ENCODE peak calls at places on chromosomes 12 and 14, in eight cellular contexts. Q is GM10248, K is mucosa of descending colon, G is choroid plexus epithelial cell, N is mesothelial cell of epicardium, M is tibial nerve, L is astrocyte of the spinal cord, V is kidney epithelial cell. Z is an unnamed sample.

GRCh38 chr12:64670039-64670438 is 59.7 kb downstream of the RASSF3 start:
- DNase-seq in Q (no peak), K (no peak), G (no peak), N (no peak), M (no peak), L (no peak), V (no peak), Z (no peak)

GRCh38 chr12:127052491-127053232 is 1214.3 kb upstream of the TMEM132C start:
- DNase-seq in Q (no peak), K (no peak), G (no peak), N (no peak), M (no peak), L (peak), V (no peak), Z (no peak)

GRCh38 chr14:91264151-91265150 is 19.9 kb upstream of the GPR68 start:
- DNase-seq in Q (no peak), K (peak), G (no peak), N (peak), M (no peak), L (no peak), V (no peak), Z (no peak)

GRCh38 chr12:5140190-5140589 is 96.5 kb downstream of the KCNA5 start:
- DNase-seq in Q (no peak), K (no peak), G (no peak), N (no peak), M (no peak), L (no peak), V (no peak), Z (no peak)

GRCh38 chr14:54667764-54668163 is 100.8 kb downstream of the SAMD4A start:
- DNase-seq in Q (no peak), K (no peak), G (no peak), N (no peak), M (no peak), L (no peak), V (no peak), Z (no peak)

GRCh38 chr14:23631702-23632460 is 4.3 kb upstream of the DHRS2 start:
- DNase-seq in Q (peak), K (peak), G (peak), N (peak), M (peak), L (peak), V (peak), Z (no peak)

GRCh38 chr12:132423251-132424117 is 66.5 kb upstream of the FBRSL1 start:
- DNase-seq in Q (no peak), K (no peak), G (no peak), N (no peak), M (no peak), L (no peak), V (no peak), Z (no peak)

GRCh38 chr12:75378354-75378753 is 12.5 kb upstream of the GLIPR1L2 start:
- DNase-seq in Q (no peak), K (no peak), G (peak), N (no peak), M (no peak), L (no peak), V (no peak), Z (no peak)

GRCh38 chr14:72822946-72823611 is 70.8 kb downstream of the DPF3 start:
- DNase-seq in Q (no peak), K (no peak), G (no peak), N (no peak), M (no peak), L (no peak), V (no peak), Z (no peak)

GRCh38 chr14:92340938-92341337 is 18.0 kb downstream of the SLC24A4 start:
- DNase-seq in Q (peak), K (no peak), G (no peak), N (no peak), M (no peak), L (no peak), V (no peak), Z (no peak)

GRCh38 chr12:109946505-109946904 is 46.4 kb downstream of the TCHP start:
- DNase-seq in Q (no peak), K (no peak), G (peak), N (no peak), M (no peak), L (peak), V (no peak), Z (no peak)

GRCh38 chr14:88323086-88323519 is at the start of gene KCNK10:
- DNase-seq in Q (no peak), K (no peak), G (no peak), N (no peak), M (no peak), L (peak), V (no peak), Z (no peak)

GRCh38 chr12:40146800-40147797 is 41.2 kb upstream of the SLC2A13 start:
- DNase-seq in Q (no peak), K (no peak), G (no peak), N (no peak), M (no peak), L (no peak), V (no peak), Z (no peak)

GRCh38 chr14:59254146-59254910 is 65.9 kb downstream of the DAAM1 start:
- DNase-seq in Q (no peak), K (peak), G (peak), N (no peak), M (peak), L (peak), V (no peak), Z (no peak)

GRCh38 chr14:101962503-101962874 is 1.9 kb upstream of the DYNC1H1 start:
- DNase-seq in Q (no peak), K (peak), G (peak), N (peak), M (peak), L (peak), V (peak), Z (no peak)

GRCh38 chr12:123471374-123472068 is 13.6 kb downstream of the SNRNP35 start:
- DNase-seq in Q (no peak), K (no peak), G (peak), N (no peak), M (no peak), L (peak), V (no peak), Z (no peak)

GRCh38 chr12:10182662-10183061 is 3.8 kb downstream of the TMEM52B start:
- DNase-seq in Q (no peak), K (no peak), G (peak), N (no peak), M (no peak), L (peak), V (no peak), Z (no peak)

GRCh38 chr12:27796093-27796492 is 16.1 kb upstream of the MANSC4 start:
- DNase-seq in Q (no peak), K (no peak), G (no peak), N (no peak), M (no peak), L (no peak), V (no peak), Z (no peak)

GRCh38 chr12:18632848-18633247 is 105.0 kb downstream of the PLCZ1 start:
- DNase-seq in Q (no peak), K (no peak), G (no peak), N (no peak), M (no peak), L (no peak), V (no peak), Z (no peak)

GRCh38 chr12:109932878-109933503 is 32.9 kb downstream of the TCHP start:
- DNase-seq in Q (no peak), K (peak), G (no peak), N (no peak), M (peak), L (no peak), V (no peak), Z (no peak)

GRCh38 chr12:42729532-42729895 is 140.0 kb upstream of the PRICKLE1 start:
- DNase-seq in Q (no peak), K (no peak), G (no peak), N (no peak), M (no peak), L (no peak), V (no peak), Z (no peak)

GRCh38 chr12:81626406-81626805 is 132.7 kb downstream of the PPFIA2 start:
- DNase-seq in Q (no peak), K (no peak), G (no peak), N (no peak), M (no peak), L (no peak), V (no peak), Z (no peak)

GRCh38 chr12:95763809-95764253 is 26.7 kb downstream of the NTN4 start:
- DNase-seq in Q (no peak), K (peak), G (peak), N (no peak), M (peak), L (peak), V (peak), Z (no peak)

GRCh38 chr14:96538663-96539317 is 36.6 kb downstream of the PAPOLA start:
- DNase-seq in Q (no peak), K (no peak), G (no peak), N (no peak), M (no peak), L (no peak), V (peak), Z (no peak)

GRCh38 chr12:47686645-47687240 is 19.1 kb downstream of the RPAP3 start:
- DNase-seq in Q (peak), K (no peak), G (peak), N (no peak), M (no peak), L (peak), V (no peak), Z (no peak)

GRCh38 chr12:120538281-120539156 is 4.4 kb downstream of the RNF10 start:
- DNase-seq in Q (no peak), K (peak), G (peak), N (no peak), M (no peak), L (peak), V (peak), Z (no peak)

GRCh38 chr12:57737467-57738141 is 938 bp downstream of the AGAP2 start:
- DNase-seq in Q (no peak), K (no peak), G (no peak), N (no peak), M (no peak), L (no peak), V (no peak), Z (peak)

GRCh38 chr12:54392485-54393349 is 8.2 kb upstream of the ZNF385A start:
- DNase-seq in Q (no peak), K (no peak), G (no peak), N (no peak), M (no peak), L (no peak), V (no peak), Z (no peak)

GRCh38 chr12:91250273-91250672 is 67.7 kb upstream of the DCN start:
- DNase-seq in Q (no peak), K (no peak), G (peak), N (no peak), M (no peak), L (no peak), V (no peak), Z (no peak)

GRCh38 chr12:108371801-108372344 is 32.8 kb upstream of the CMKLR1 start:
- DNase-seq in Q (no peak), K (no peak), G (peak), N (no peak), M (no peak), L (peak), V (peak), Z (no peak)

GRCh38 chr12:43805149-43805856 is 814 bp downstream of the TWF1 start:
- DNase-seq in Q (peak), K (peak), G (peak), N (no peak), M (no peak), L (peak), V (no peak), Z (no peak)

GRCh38 chr12:53759261-53759660 is 7.5 kb upstream of the CISTR start:
- DNase-seq in Q (no peak), K (no peak), G (no peak), N (no peak), M (no peak), L (no peak), V (no peak), Z (no peak)

GRCh38 chr14:33475623-33476022 is 475.3 kb downstream of the EGLN3 start:
- DNase-seq in Q (no peak), K (peak), G (peak), N (no peak), M (peak), L (peak), V (peak), Z (no peak)

GRCh38 chr12:76929499-76929898 is 50.7 kb upstream of the CSRP2 start:
- DNase-seq in Q (no peak), K (no peak), G (no peak), N (no peak), M (no peak), L (no peak), V (no peak), Z (no peak)

GRCh38 chr14:92482621-92483319 is 30.8 kb upstream of the RIN3 start:
- DNase-seq in Q (no peak), K (no peak), G (no peak), N (peak), M (no peak), L (no peak), V (no peak), Z (no peak)

GRCh38 chr14:31968912-31969311 is 108.2 kb upstream of the ARHGAP5 start:
- DNase-seq in Q (no peak), K (no peak), G (no peak), N (no peak), M (no peak), L (no peak), V (no peak), Z (no peak)
- TF ChIP-seq CTCF in Q (no peak), K (no peak), G (no peak), N (no peak), M (no peak), L (peak), V (no peak), Z (peak)

DNA sequence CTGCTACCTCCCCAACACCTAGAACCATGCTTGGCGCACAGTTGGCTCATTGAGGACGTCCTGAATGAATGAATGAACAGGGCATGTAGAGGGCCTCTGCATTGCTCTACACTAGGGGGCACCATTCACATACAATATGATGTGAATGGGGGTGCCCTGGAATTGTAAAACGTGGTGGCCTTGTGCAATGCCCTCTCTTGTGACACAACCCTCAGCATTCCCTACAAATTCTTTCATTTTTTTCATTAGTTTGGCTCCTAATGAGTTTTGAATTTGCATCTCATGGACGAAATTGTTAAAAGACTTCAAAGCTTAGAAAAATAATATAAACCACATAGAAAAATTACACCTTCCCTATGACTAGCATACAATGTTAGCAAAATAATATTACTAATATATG is 2.3 kb upstream of the DIO2 start:
- DNase-seq in Q (peak), K (peak), G (peak), N (no peak), M (peak), L (peak), V (no peak), Z (no peak)
- TF ChIP-seq CTCF in Q (peak), K (no peak), G (peak), N (no peak), M (no peak), L (peak), V (peak), Z (peak)

GRCh38 chr12:12608557-12608957 is 3.1 kb upstream of the CREBL2 start:
- DNase-seq in Q (peak), K (no peak), G (peak), N (no peak), M (no peak), L (peak), V (no peak), Z (no peak)
- TF ChIP-seq CTCF in Q (peak), K (no peak), G (peak), N (no peak), M (no peak), L (no peak), V (no peak), Z (peak)

GRCh38 chr12:33427071-33427470 is 12.5 kb downstream of the SYT10 start:
- DNase-seq in Q (no peak), K (no peak), G (no peak), N (no peak), M (no peak), L (no peak), V (no peak), Z (no peak)
- TF ChIP-seq CTCF in Q (no peak), K (no peak), G (no peak), N (no peak), M (no peak), L (no peak), V (no peak), Z (no peak)

GRCh38 chr14:99749142-99749541 is 44.1 kb upstream of the EML1 start:
- DNase-seq in Q (no peak), K (no peak), G (no peak), N (no peak), M (no peak), L (no peak), V (no peak), Z (no peak)
- TF ChIP-seq CTCF in Q (no peak), K (no peak), G (peak), N (peak), M (no peak), L (peak), V (peak), Z (peak)

DNA sequence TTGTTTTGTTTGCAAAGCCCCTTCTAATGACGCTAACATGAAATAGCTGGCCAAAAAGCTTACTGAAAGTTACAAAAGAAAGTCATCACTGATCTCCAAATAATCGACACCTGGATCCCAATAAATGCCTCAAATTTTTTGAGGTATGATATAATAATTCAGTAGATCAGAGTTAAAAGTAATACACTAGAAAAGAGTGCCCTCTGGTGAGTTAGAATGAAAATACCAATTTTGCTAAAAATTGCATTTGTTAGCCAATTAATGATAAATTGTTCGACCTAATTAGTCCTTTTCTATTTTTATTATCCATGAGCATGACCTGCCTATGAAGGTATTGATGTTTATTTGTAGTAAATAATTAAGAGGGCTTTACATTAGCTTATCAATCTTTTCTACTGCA is 78.6 kb downstream of the CEP128 start:
- DNase-seq in Q (no peak), K (no peak), G (peak), N (no peak), M (no peak), L (no peak), V (no peak), Z (no peak)
- TF ChIP-seq CTCF in Q (no peak), K (no peak), G (peak), N (no peak), M (no peak), L (peak), V (no peak), Z (peak)

GRCh38 chr14:31926123-31926522 is 151.0 kb upstream of the ARHGAP5 start:
- DNase-seq in Q (peak), K (peak), G (peak), N (no peak), M (no peak), L (peak), V (peak), Z (no peak)
- TF ChIP-seq CTCF in Q (peak), K (no peak), G (peak), N (peak), M (peak), L (peak), V (peak), Z (peak)

DNA sequence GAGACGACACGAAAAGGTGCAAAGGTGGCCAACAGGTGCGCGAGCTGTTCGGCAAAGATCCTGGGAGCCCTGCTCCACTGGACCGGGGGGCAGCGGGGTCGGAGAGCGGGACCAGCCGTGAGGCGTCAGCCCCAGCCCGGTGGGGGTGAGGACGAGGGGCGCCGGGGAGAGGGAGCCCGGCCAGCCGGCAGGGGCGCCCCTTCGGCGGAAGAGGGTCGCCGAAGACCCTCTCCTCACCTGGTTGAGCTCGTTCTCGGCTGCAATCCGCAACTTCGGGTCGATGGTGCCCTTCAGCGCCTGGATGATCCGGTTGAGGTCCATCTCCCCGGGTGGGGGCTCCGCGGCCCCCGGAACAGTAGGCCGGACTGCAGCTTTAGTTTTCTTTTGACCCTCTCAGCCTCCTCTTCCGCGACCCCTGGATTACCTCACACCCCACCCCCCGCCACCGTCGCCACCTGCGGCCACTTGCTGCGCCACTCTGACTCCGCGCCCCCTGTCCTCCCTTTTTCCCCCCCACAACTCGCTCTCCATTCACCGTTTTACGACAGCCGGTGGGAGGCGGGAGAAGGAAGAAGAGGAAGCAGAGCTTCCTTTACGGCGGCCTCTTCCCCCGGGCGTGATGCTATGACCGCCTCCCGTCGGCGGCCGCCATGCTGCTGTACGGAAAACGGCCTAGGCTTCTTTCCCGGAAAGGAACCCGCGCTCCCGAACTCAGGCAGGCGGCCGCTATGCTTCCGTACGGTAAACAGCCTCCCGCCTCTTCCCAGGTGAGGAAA is at the start of gene IPO8:
- DNase-seq in Q (peak), K (peak), G (peak), N (peak), M (peak), L (peak), V (peak), Z (peak)
- TF ChIP-seq CTCF in Q (peak), K (no peak), G (peak), N (peak), M (no peak), L (peak), V (peak), Z (peak)